ENCODE peak calls at places on chromosomes 11 and 22, in eight cellular contexts. D is HT-29; M is left ventricle myocardium inferior; N is non-pigmented ciliary epithelial cell; F is activated CD8-positive, alpha-beta memory T cell treated with anti-CD3 and anti-CD28 coated beads for 24 hours; J is fibroblast of lung; G is GM18507; Z is cardiac fibroblast. Q is an unnamed sample.
A peak's percentile ranks its signal among the peaks of the same experiment; 100 is the strongest.

GRCh38 chr22:43008509-43008908 is 6.4 kb downstream of the PACSIN2 start:
- DNase-seq in D (no peak), M (no peak), N (no peak), F (no peak), J (no peak), G (no peak), Z (no peak), Q (no peak)

GRCh38 chr11:118838905-118839553 is 44.7 kb upstream of the CXCR5 start:
- DNase-seq in D (no peak), M (no peak), N (no peak), F (no peak), J (no peak), G (peak; percentile 26), Z (no peak), Q (no peak)

GRCh38 chr11:44632466-44633123 is 67.1 kb downstream of the CD82 start:
- DNase-seq in D (peak; percentile 82), M (no peak), N (no peak), F (peak; percentile 62), J (peak; percentile 41), G (no peak), Z (peak; percentile 34), Q (no peak)

GRCh38 chr11:103727262-103727661 is 309.2 kb upstream of the DDI1 start:
- DNase-seq in D (no peak), M (no peak), N (no peak), F (no peak), J (no peak), G (no peak), Z (no peak), Q (no peak)

GRCh38 chr11:57641426-57641825 is 8.3 kb downstream of the YPEL4 start:
- DNase-seq in D (peak; percentile 63), M (no peak), N (no peak), F (no peak), J (peak; percentile 48), G (no peak), Z (peak; percentile 78), Q (peak; percentile 67)

GRCh38 chr11:113874920-113875413 is 405 bp downstream of the USP28 start:
- DNase-seq in D (peak; percentile 53), M (no peak), N (no peak), F (no peak), J (no peak), G (peak; percentile 22), Z (peak; percentile 50), Q (no peak)

GRCh38 chr11:1934326-1935155 is 12.6 kb upstream of the MRPL23 start:
- DNase-seq in D (no peak), M (no peak), N (no peak), F (no peak), J (no peak), G (no peak), Z (no peak), Q (no peak)

GRCh38 chr11:118281284-118281683 is 17.2 kb upstream of the MPZL2 start:
- DNase-seq in D (no peak), M (no peak), N (no peak), F (no peak), J (no peak), G (no peak), Z (no peak), Q (no peak)

GRCh38 chr11:131884461-131885073 is 514.2 kb downstream of the NTM start:
- DNase-seq in D (no peak), M (no peak), N (no peak), F (no peak), J (no peak), G (no peak), Z (no peak), Q (no peak)

GRCh38 chr22:34303656-34304055 is 383.4 kb upstream of the LARGE1 start:
- DNase-seq in D (no peak), M (no peak), N (no peak), F (no peak), J (no peak), G (no peak), Z (no peak), Q (no peak)

GRCh38 chr11:3840870-3841425 is at the start of gene RHOG:
- DNase-seq in D (peak; percentile 72), M (peak; percentile 87), N (peak; percentile 36), F (peak; percentile 95), J (peak; percentile 76), G (peak; percentile 62), Z (no peak), Q (no peak)

GRCh38 chr11:43486141-43486540 is 127.4 kb downstream of the TTC17 start:
- DNase-seq in D (no peak), M (no peak), N (peak; percentile 4), F (no peak), J (peak; percentile 24), G (no peak), Z (peak; percentile 52), Q (no peak)

GRCh38 chr22:21857501-21857914 is 9.9 kb downstream of the MAPK1 start:
- DNase-seq in D (no peak), M (no peak), N (no peak), F (no peak), J (no peak), G (no peak), Z (peak; percentile 18), Q (no peak)

GRCh38 chr22:48098243-48098935 is 1335.9 kb downstream of the TBC1D22A start:
- DNase-seq in D (no peak), M (no peak), N (no peak), F (peak; percentile 40), J (no peak), G (peak; percentile 76), Z (no peak), Q (peak; percentile 97)

GRCh38 chr11:33018840-33019239 is 3.2 kb downstream of the DEPDC7 start:
- DNase-seq in D (no peak), M (no peak), N (no peak), F (no peak), J (no peak), G (no peak), Z (no peak), Q (no peak)

GRCh38 chr11:112744041-112744440 is 217.2 kb upstream of the NCAM1 start:
- DNase-seq in D (no peak), M (no peak), N (no peak), F (no peak), J (no peak), G (no peak), Z (no peak), Q (no peak)

GRCh38 chr11:109046284-109046992 is 375.6 kb upstream of the C11orf87 start:
- DNase-seq in D (no peak), M (no peak), N (no peak), F (no peak), J (no peak), G (no peak), Z (no peak), Q (no peak)

GRCh38 chr22:18023509-18024275 is 669 bp downstream of the MICAL3 start:
- DNase-seq in D (peak; percentile 57), M (peak; percentile 82), N (no peak), F (peak; percentile 69), J (peak; percentile 89), G (no peak), Z (peak; percentile 81), Q (peak; percentile 32)

GRCh38 chr11:72589802-72590761 is 84.1 kb downstream of the PDE2A start:
- DNase-seq in D (no peak), M (peak; percentile 43), N (no peak), F (peak; percentile 78), J (peak; percentile 10), G (no peak), Z (peak; percentile 23), Q (no peak)

GRCh38 chr11:89489930-89490329 is 1.2 kb downstream of the NOX4 start:
- DNase-seq in D (no peak), M (no peak), N (no peak), F (no peak), J (peak; percentile 76), G (no peak), Z (peak; percentile 33), Q (no peak)

GRCh38 chr11:64675417-64676252 is 47.4 kb downstream of the NRXN2 start:
- DNase-seq in D (no peak), M (peak; percentile 80), N (no peak), F (no peak), J (peak; percentile 78), G (peak; percentile 53), Z (peak; percentile 94), Q (no peak)

GRCh38 chr11:10459029-10459970 is 4.2 kb downstream of the AMPD3 start:
- DNase-seq in D (no peak), M (no peak), N (no peak), F (peak; percentile 85), J (no peak), G (no peak), Z (peak; percentile 17), Q (peak; percentile 95)

GRCh38 chr22:37681556-37682049 is 4.5 kb upstream of the NOL12 start:
- DNase-seq in D (peak; percentile 79), M (peak; percentile 61), N (no peak), F (peak; percentile 88), J (peak; percentile 70), G (no peak), Z (peak; percentile 90), Q (peak; percentile 61)

GRCh38 chr11:2107521-2107920 is 31.7 kb downstream of the IGF2 start:
- DNase-seq in D (no peak), M (no peak), N (no peak), F (no peak), J (no peak), G (no peak), Z (no peak), Q (no peak)

GRCh38 chr11:120680322-120680721 is 168.8 kb downstream of the GRIK4 start:
- DNase-seq in D (no peak), M (no peak), N (no peak), F (no peak), J (no peak), G (no peak), Z (no peak), Q (no peak)

GRCh38 chr22:31829505-31829904 is 75.7 kb downstream of the DEPDC5 start:
- DNase-seq in D (no peak), M (no peak), N (peak; percentile 90), F (peak; percentile 75), J (peak; percentile 95), G (no peak), Z (peak; percentile 91), Q (no peak)

GRCh38 chr22:41538583-41538982 is 5.7 kb downstream of the POLR3H start:
- DNase-seq in D (no peak), M (no peak), N (no peak), F (no peak), J (no peak), G (no peak), Z (no peak), Q (no peak)